ENCODE peak calls at places on chromosomes 12 and 14, in four cellular contexts. D is tibial artery, V is Daoy, S is astrocyte of the spinal cord. O is an unnamed sample.

GRCh38 chr14:54567224-54567633 is 301 bp downstream of the SAMD4A start:
- DNase-seq in S (no peak), D (no peak), V (peak), O (peak)

GRCh38 chr12:913919-914718 is 35.4 kb downstream of the RAD52 start:
- DNase-seq in S (peak), V (peak), D (no peak), O (no peak)

GRCh38 chr12:90216815-90217214 is 508.2 kb upstream of the ATP2B1 start:
- DNase-seq in S (peak), V (no peak), D (no peak), O (no peak)

GRCh38 chr12:356276-356988 is 32.7 kb downstream of the KDM5A start:
- DNase-seq in D (no peak), S (peak), V (peak), O (no peak)

GRCh38 chr12:64998327-64999156 is 122.6 kb downstream of the WIF1 start:
- DNase-seq in S (no peak), D (no peak), V (no peak), O (no peak)

GRCh38 chr12:114245555-114245954 is 160.4 kb downstream of the TBX5 start:
- DNase-seq in S (no peak), V (peak), D (no peak), O (no peak)

GRCh38 chr12:68352067-68352466 is 19.9 kb upstream of the MDM1 start:
- DNase-seq in S (no peak), D (no peak), V (peak), O (no peak)

GRCh38 chr14:88013750-88014349 is 8.9 kb downstream of the GPR65 start:
- DNase-seq in D (peak), V (peak), S (peak), O (peak)

GRCh38 chr14:38158468-38158867 is 49.2 kb upstream of the SSTR1 start:
- DNase-seq in D (no peak), V (no peak), S (no peak), O (no peak)

GRCh38 chr14:23512156-23512555 is 39.4 kb downstream of the ZFHX2 start:
- DNase-seq in V (no peak), S (no peak), D (no peak), O (no peak)

GRCh38 chr12:58189030-58189429 is 247.7 kb downstream of the ATP23 start:
- DNase-seq in D (no peak), S (no peak), V (no peak), O (no peak)

GRCh38 chr12:27333311-27334009 is 824 bp downstream of the BMAL2 start:
- DNase-seq in V (peak), D (peak), S (no peak), O (peak)

GRCh38 chr12:28108599-28108998 is 81.7 kb upstream of the CCDC91 start:
- DNase-seq in V (peak), S (peak), D (no peak), O (no peak)